ENCODE peak calls at places on chromosomes 12 and 14, in ten cellular contexts. I, N, Y, M, G, S, T, Z, J and W are unnamed samples.

GRCh38 chr12:51192284-51192671 is 19.3 kb upstream of the TFCP2 start:
- DNase-seq in I (no peak), N (no peak), Y (no peak), M (no peak), G (no peak), S (no peak), T (no peak), Z (no peak), J (no peak), W (no peak)

GRCh38 chr12:107131832-107132616 is 38.7 kb upstream of the CRY1 start:
- DNase-seq in I (peak), N (peak), Y (peak), M (peak), G (peak), S (no peak), T (peak), Z (peak), J (peak), W (peak)

GRCh38 chr14:22848391-22849164 is 12.2 kb downstream of the MMP14 start:
- DNase-seq in I (peak), N (peak), Y (no peak), M (peak), G (no peak), S (no peak), T (peak), Z (peak), J (peak), W (no peak)

GRCh38 chr14:39488600-39488999 is 56.4 kb upstream of the FBXO33 start:
- DNase-seq in I (peak), N (peak), Y (no peak), M (no peak), G (no peak), S (no peak), T (peak), Z (peak), J (no peak), W (no peak)

GRCh38 chr14:103444837-103445524 is 59.8 kb downstream of the MARK3 start:
- DNase-seq in I (no peak), N (no peak), Y (no peak), M (peak), G (no peak), S (no peak), T (no peak), Z (peak), J (no peak), W (no peak)

GRCh38 chr14:101076451-101077220 is 173.1 kb upstream of the RTL1 start:
- DNase-seq in I (peak), N (no peak), Y (no peak), M (no peak), G (no peak), S (no peak), T (no peak), Z (no peak), J (no peak), W (no peak)

GRCh38 chr12:16063728-16064127 is 152.6 kb downstream of the DERA start:
- DNase-seq in I (no peak), N (no peak), Y (no peak), M (peak), G (no peak), S (no peak), T (no peak), Z (no peak), J (no peak), W (no peak)

GRCh38 chr12:23694307-23694706 is 255.2 kb downstream of the SOX5 start:
- DNase-seq in I (no peak), N (no peak), Y (no peak), M (no peak), G (no peak), S (no peak), T (no peak), Z (no peak), J (no peak), W (no peak)

GRCh38 chr14:92164958-92165357 is 43.2 kb downstream of the CPSF2 start:
- DNase-seq in I (no peak), N (no peak), Y (no peak), M (no peak), G (no peak), S (no peak), T (no peak), Z (no peak), J (no peak), W (no peak)

GRCh38 chr12:108313236-108313608 is 25.9 kb downstream of the CMKLR1 start:
- DNase-seq in I (no peak), N (no peak), Y (no peak), M (no peak), G (peak), S (no peak), T (peak), Z (no peak), J (no peak), W (no peak)

GRCh38 chr12:102896067-102896466 is 21.0 kb downstream of the PAH start:
- DNase-seq in I (no peak), N (no peak), Y (no peak), M (no peak), G (no peak), S (no peak), T (no peak), Z (no peak), J (no peak), W (no peak)

GRCh38 chr12:82673698-82674097 is 13.0 kb upstream of the TMTC2 start:
- DNase-seq in I (no peak), N (no peak), Y (no peak), M (no peak), G (no peak), S (no peak), T (no peak), Z (no peak), J (no peak), W (no peak)

GRCh38 chr12:18818584-18818983 is 80.7 kb downstream of the CAPZA3 start:
- DNase-seq in I (no peak), N (no peak), Y (no peak), M (no peak), G (no peak), S (no peak), T (no peak), Z (no peak), J (no peak), W (no peak)

GRCh38 chr12:48388938-48389337 is 38.2 kb upstream of the ZNF641 start:
- DNase-seq in I (peak), N (no peak), Y (peak), M (no peak), G (no peak), S (no peak), T (peak), Z (no peak), J (no peak), W (no peak)

GRCh38 chr12:107352347-107353081 is 259.2 kb upstream of the CRY1 start:
- DNase-seq in I (no peak), N (peak), Y (no peak), M (no peak), G (peak), S (no peak), T (no peak), Z (no peak), J (no peak), W (peak)

GRCh38 chr12:32302218-32302826 is 97.0 kb upstream of the FGD4 start:
- DNase-seq in I (peak), N (no peak), Y (no peak), M (no peak), G (peak), S (no peak), T (peak), Z (no peak), J (peak), W (peak)

GRCh38 chr14:100679707-100680438 is 46.8 kb upstream of the DLK1 start:
- DNase-seq in I (peak), N (no peak), Y (no peak), M (peak), G (no peak), S (no peak), T (peak), Z (peak), J (no peak), W (no peak)

GRCh38 chr12:98373019-98373554 is 142.3 kb upstream of the TMPO start:
- DNase-seq in I (no peak), N (peak), Y (no peak), M (peak), G (peak), S (no peak), T (peak), Z (peak), J (peak), W (no peak)

GRCh38 chr12:62640910-62641448 is 174.4 kb downstream of the MON2 start:
- DNase-seq in I (no peak), N (no peak), Y (no peak), M (peak), G (no peak), S (no peak), T (peak), Z (peak), J (no peak), W (peak)

GRCh38 chr12:124539084-124540041 is 28.0 kb downstream of the NCOR2 start:
- DNase-seq in I (no peak), N (no peak), Y (no peak), M (no peak), G (no peak), S (no peak), T (peak), Z (no peak), J (no peak), W (no peak)

GRCh38 chr12:26744697-26745440 is 88.1 kb downstream of the ITPR2 start:
- DNase-seq in I (peak), N (no peak), Y (no peak), M (peak), G (no peak), S (no peak), T (no peak), Z (peak), J (no peak), W (no peak)

GRCh38 chr12:10027311-10028099 is 3.0 kb upstream of the CLEC9A start:
- DNase-seq in I (no peak), N (no peak), Y (no peak), M (peak), G (peak), S (no peak), T (peak), Z (no peak), J (no peak), W (no peak)

GRCh38 chr12:5022465-5023061 is 21.1 kb upstream of the KCNA5 start:
- DNase-seq in I (peak), N (no peak), Y (peak), M (peak), G (no peak), S (no peak), T (peak), Z (peak), J (peak), W (peak)

GRCh38 chr14:33343016-33343415 is 404.3 kb downstream of the NPAS3 start:
- DNase-seq in I (no peak), N (no peak), Y (no peak), M (peak), G (no peak), S (no peak), T (peak), Z (peak), J (no peak), W (no peak)

GRCh38 chr14:100212476-100213333 is 26.2 kb upstream of the YY1 start:
- DNase-seq in I (no peak), N (no peak), Y (no peak), M (no peak), G (no peak), S (no peak), T (no peak), Z (no peak), J (no peak), W (no peak)

GRCh38 chr12:39804479-39805241 is 185.1 kb upstream of the ABCD2 start:
- DNase-seq in I (no peak), N (no peak), Y (no peak), M (no peak), G (no peak), S (no peak), T (no peak), Z (no peak), J (no peak), W (no peak)

GRCh38 chr14:34837801-34838322 is 37.3 kb downstream of the BAZ1A start:
- DNase-seq in I (no peak), N (peak), Y (no peak), M (no peak), G (no peak), S (no peak), T (no peak), Z (no peak), J (no peak), W (no peak)

GRCh38 chr12:127642208-127642607 is 624.8 kb upstream of the TMEM132C start:
- DNase-seq in I (no peak), N (no peak), Y (no peak), M (no peak), G (no peak), S (no peak), T (no peak), Z (no peak), J (no peak), W (no peak)

GRCh38 chr12:74890237-74890599 is 319.4 kb downstream of the KCNC2 start:
- DNase-seq in I (peak), N (no peak), Y (peak), M (peak), G (no peak), S (no peak), T (peak), Z (peak), J (peak), W (no peak)

GRCh38 chr12:32560520-32560919 is 118.6 kb upstream of the DNM1L start:
- DNase-seq in I (no peak), N (no peak), Y (no peak), M (no peak), G (no peak), S (no peak), T (no peak), Z (no peak), J (no peak), W (no peak)

GRCh38 chr12:90237841-90238240 is 529.2 kb upstream of the ATP2B1 start:
- DNase-seq in I (no peak), N (no peak), Y (no peak), M (no peak), G (no peak), S (no peak), T (no peak), Z (no peak), J (no peak), W (no peak)

GRCh38 chr12:12384601-12385321 is 27.9 kb downstream of the BORCS5 start:
- DNase-seq in I (no peak), N (peak), Y (no peak), M (no peak), G (peak), S (no peak), T (no peak), Z (peak), J (no peak), W (peak)

GRCh38 chr14:99995700-99996356 is 69.4 kb upstream of the EVL start:
- DNase-seq in I (peak), N (peak), Y (no peak), M (peak), G (peak), S (peak), T (peak), Z (peak), J (peak), W (peak)

GRCh38 chr12:93722757-93723567 is 45.8 kb downstream of the CRADD start:
- DNase-seq in I (no peak), N (no peak), Y (peak), M (no peak), G (no peak), S (no peak), T (peak), Z (no peak), J (no peak), W (no peak)

GRCh38 chr14:22939684-22940083 is 10.5 kb upstream of the PRMT5 start:
- DNase-seq in I (no peak), N (no peak), Y (no peak), M (peak), G (no peak), S (no peak), T (peak), Z (peak), J (no peak), W (no peak)

GRCh38 chr12:60308366-60309000 is 712.7 kb downstream of the SLC16A7 start:
- DNase-seq in I (no peak), N (no peak), Y (no peak), M (peak), G (no peak), S (no peak), T (peak), Z (no peak), J (no peak), W (no peak)